ENCODE peak calls at places on chromosome X, in six cellular contexts. R is IMR-90, P is ovary, N is breast epithelium, U is right lobe of liver, M is GM12891. T is an unnamed sample.

GRCh38 chrX:84192006-84192405 is 4.0 kb upstream of the RPS6KA6 start:
- DNase-seq in M (no peak), N (no peak), R (no peak), P (no peak), U (no peak), T (no peak)

GRCh38 chrX:73668779-73669178 is 105.8 kb downstream of the CHIC1 start:
- DNase-seq in N (no peak), R (no peak), P (no peak), U (no peak), M (no peak), T (no peak)

GRCh38 chrX:83529950-83530349 is 21.9 kb downstream of the POU3F4 start:
- DNase-seq in R (no peak), P (no peak), N (no peak), U (no peak), M (no peak), T (no peak)

GRCh38 chrX:148700021-148700420 is 199.6 kb downstream of the AFF2 start:
- DNase-seq in P (no peak), N (no peak), M (no peak), U (no peak), R (no peak), T (no peak)

GRCh38 chrX:66728818-66729271 is 90.0 kb upstream of the EDA2R start:
- DNase-seq in R (peak; percentile 59), M (no peak), P (peak; percentile 51), U (peak; percentile 52), N (peak; percentile 54), T (peak; percentile 41)

GRCh38 chrX:29890646-29891200 is 324.6 kb upstream of the MAGEB2 start:
- DNase-seq in R (peak; percentile 16), P (no peak), U (no peak), N (no peak), M (no peak), T (no peak)

GRCh38 chrX:9884031-9884779 is 83.0 kb upstream of the CLDN34 start:
- DNase-seq in R (no peak), N (no peak), P (peak; percentile 79), U (no peak), M (no peak), T (no peak)

GRCh38 chrX:107715331-107716044 is 60.1 kb downstream of the TSC22D3 start:
- DNase-seq in U (no peak), R (peak; percentile 23), P (no peak), N (no peak), M (no peak), T (no peak)

GRCh38 chrX:99413317-99413716 is 996.8 kb downstream of the PCDH19 start:
- DNase-seq in U (no peak), N (no peak), R (no peak), M (no peak), P (no peak), T (no peak)

GRCh38 chrX:45110494-45110893 is 90.2 kb downstream of the DIPK2B start:
- DNase-seq in N (no peak), M (no peak), P (no peak), U (no peak), R (no peak), T (no peak)

GRCh38 chrX:44906542-44906941 is 33.6 kb downstream of the KDM6A start:
- DNase-seq in U (no peak), P (no peak), M (no peak), N (no peak), R (no peak), T (no peak)

GRCh38 chrX:10492250-10492649 is 128.1 kb downstream of the MID1 start:
- DNase-seq in M (no peak), N (no peak), P (no peak), U (no peak), R (no peak), T (no peak)

GRCh38 chrX:153667931-153668396 is 5.6 kb downstream of the PNCK start:
- DNase-seq in R (peak; percentile 64), M (peak; percentile 64), P (peak; percentile 95), U (peak; percentile 84), N (peak; percentile 86), T (peak; percentile 73)

GRCh38 chrX:15903186-15903681 is 48.6 kb upstream of the AP1S2 start:
- DNase-seq in M (peak; percentile 7), R (no peak), N (no peak), P (no peak), U (no peak), T (no peak)

GRCh38 chrX:137166591-137166990 is 132.8 kb upstream of the GPR101 start:
- DNase-seq in P (no peak), U (no peak), N (no peak), R (no peak), M (no peak), T (no peak)

GRCh38 chrX:124902953-124903352 is 416.7 kb upstream of the TEX13C start:
- DNase-seq in M (no peak), P (no peak), N (no peak), R (no peak), U (no peak), T (no peak)

GRCh38 chrX:25275159-25275558 is 259.4 kb upstream of the ARX start:
- DNase-seq in P (no peak), M (no peak), R (no peak), U (no peak), N (no peak), T (no peak)

GRCh38 chrX:48923771-48924170 is 4.9 kb upstream of the PIM2 start:
- DNase-seq in M (no peak), N (no peak), P (no peak), U (no peak), R (no peak), T (no peak)

GRCh38 chrX:97026406-97026805 is 142.7 kb downstream of the RPA4 start:
- DNase-seq in N (no peak), U (no peak), M (no peak), R (peak; percentile 5), P (no peak), T (no peak)

GRCh38 chrX:124764354-124764753 is 418.0 kb downstream of the SH2D1A start:
- DNase-seq in R (no peak), N (no peak), U (no peak), P (no peak), M (no peak), T (no peak)

GRCh38 chrX:17359500-17359899 is 15.5 kb upstream of the NHS start:
- DNase-seq in M (no peak), U (no peak), R (no peak), N (no peak), P (no peak), T (no peak)

GRCh38 chrX:110167952-110168451 is 149.9 kb downstream of the AMMECR1 start:
- DNase-seq in R (no peak), N (no peak), U (peak; percentile 46), P (no peak), M (no peak), T (no peak)

GRCh38 chrX:154806837-154807501 is 1.7 kb upstream of the MPP1 start:
- DNase-seq in M (no peak), U (no peak), N (no peak), R (no peak), P (no peak), T (no peak)

GRCh38 chrX:154805696-154806091 is 409 bp upstream of the MPP1 start:
- DNase-seq in M (no peak), N (no peak), U (no peak), R (peak; percentile 21), P (no peak), T (no peak)

GRCh38 chrX:154802838-154803410 is 2.4 kb downstream of the MPP1 start:
- DNase-seq in P (no peak), M (no peak), R (no peak), U (no peak), N (no peak), T (no peak)

GRCh38 chrX:154804564-154804956 is 725 bp downstream of the MPP1 start:
- DNase-seq in N (no peak), U (no peak), P (no peak), R (no peak), M (no peak), T (no peak)

GRCh38 chrX:154804957-154805695 is at the start of gene MPP1:
- DNase-seq in U (peak; percentile 81), M (peak; percentile 63), P (peak; percentile 84), R (peak; percentile 66), N (peak; percentile 55), T (peak; percentile 78)
- TF ChIP-seq POLR2A in U (peak; percentile 55), M (no peak), P (no peak), R (no peak), N (no peak), T (peak; percentile 78)

DNA sequence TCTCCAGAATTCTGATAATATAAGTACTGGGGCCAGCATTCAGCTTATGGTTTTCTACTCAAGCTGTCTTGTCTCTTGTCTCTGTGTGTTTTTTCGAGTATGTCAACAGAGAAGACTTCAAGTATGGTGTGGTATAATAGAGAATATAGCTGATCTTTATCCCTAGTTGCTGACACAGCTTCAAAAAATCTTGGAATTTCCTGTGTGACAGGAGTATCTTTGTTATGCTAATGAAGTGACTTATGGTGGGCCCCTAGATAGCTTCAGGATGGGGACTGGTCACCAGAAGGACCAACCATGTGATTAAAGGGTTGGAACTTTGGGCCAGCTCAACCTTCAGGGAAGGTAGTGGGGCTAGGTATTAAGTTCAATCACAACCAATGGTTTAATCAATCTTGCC is 2.9 kb downstream of the GPRASP3 start:
- DNase-seq in R (no peak), M (no peak), P (no peak), N (no peak), U (no peak), T (no peak)
- TF ChIP-seq POLR2A in R (no peak), M (no peak), P (no peak), N (no peak), U (no peak), T (no peak)

GRCh38 chrX:115560978-115561604 is at the start of gene PLS3:
- DNase-seq in N (peak; percentile 59), P (peak; percentile 89), U (peak; percentile 90), R (peak; percentile 83), M (no peak), T (peak; percentile 91)
- TF ChIP-seq POLR2A in N (peak; percentile 46), P (peak; percentile 51), U (peak; percentile 86), R (peak; percentile 79), M (no peak), T (no peak)

GRCh38 chrX:24149346-24150050 is at the start of gene ZFX:
- DNase-seq in M (peak; percentile 7), P (peak; percentile 83), R (peak; percentile 63), U (peak; percentile 69), N (peak; percentile 52), T (peak; percentile 92)
- TF ChIP-seq POLR2A in M (no peak), P (no peak), R (peak; percentile 32), U (peak; percentile 71), N (no peak), T (peak; percentile 43)

T was measured in upper lobe of left lung.